ENCODE peak calls at places on chromosomes 3 and 15, in eight cellular contexts. N is epithelial cell of esophagus, O is lower lobe of right lung, B is AG09309, V is BJ, F is fibroblast of pulmonary artery, G is endodermal cell, M is SK-N-SH. K is an unnamed sample.

GRCh38 chr15:52735231-52736089 is 54.7 kb downstream of the ONECUT1 start:
- DNase-seq in N (peak), O (no peak), B (peak), V (no peak), F (peak), G (peak), M (peak), K (peak)

GRCh38 chr15:73873889-73874511 is 636 bp downstream of the TBC1D21 start:
- DNase-seq in N (peak), O (no peak), B (peak), V (no peak), F (peak), G (peak), M (peak), K (peak)

GRCh38 chr15:100241572-100242479 is 99.9 kb downstream of the ADAMTS17 start:
- DNase-seq in N (peak), O (no peak), B (no peak), V (no peak), F (peak), G (peak), M (no peak), K (no peak)

GRCh38 chr15:70297465-70298152 is 199.9 kb upstream of the TLE3 start:
- DNase-seq in N (no peak), O (no peak), B (no peak), V (no peak), F (no peak), G (no peak), M (no peak), K (no peak)

GRCh38 chr3:71583569-71584215 is at the start of gene FOXP1:
- DNase-seq in N (peak), O (peak), B (no peak), V (no peak), F (peak), G (peak), M (peak), K (no peak)

GRCh38 chr15:34804776-34805175 is 9.4 kb upstream of the ACTC1 start:
- DNase-seq in N (no peak), O (no peak), B (no peak), V (no peak), F (no peak), G (no peak), M (no peak), K (no peak)

GRCh38 chr3:108292905-108293328 is 3.4 kb upstream of the HHLA2 start:
- DNase-seq in N (no peak), O (no peak), B (no peak), V (no peak), F (no peak), G (no peak), M (no peak), K (no peak)

GRCh38 chr3:39180546-39181346 is 11.6 kb downstream of the XIRP1 start:
- DNase-seq in N (peak), O (peak), B (no peak), V (peak), F (peak), G (peak), M (peak), K (no peak)

GRCh38 chr3:32109256-32109655 is 2.8 kb downstream of the GPD1L start:
- DNase-seq in N (no peak), O (peak), B (peak), V (no peak), F (peak), G (peak), M (peak), K (no peak)

GRCh38 chr3:149061776-149062175 is 24.6 kb downstream of the HLTF start:
- DNase-seq in N (no peak), O (no peak), B (no peak), V (no peak), F (peak), G (no peak), M (no peak), K (no peak)

GRCh38 chr3:186220365-186220764 is 111.5 kb upstream of the ETV5 start:
- DNase-seq in N (peak), O (no peak), B (no peak), V (no peak), F (no peak), G (no peak), M (no peak), K (no peak)

GRCh38 chr15:65787260-65787659 is 4.8 kb downstream of the DENND4A start:
- DNase-seq in N (no peak), O (no peak), B (no peak), V (no peak), F (no peak), G (no peak), M (no peak), K (no peak)

GRCh38 chr15:68383161-68384074 is 48.5 kb downstream of the ITGA11 start:
- DNase-seq in N (peak), O (no peak), B (no peak), V (no peak), F (peak), G (peak), M (peak), K (no peak)

GRCh38 chr15:34335176-34335575 is 2.4 kb downstream of the SLC12A6 start:
- DNase-seq in N (peak), O (no peak), B (no peak), V (no peak), F (peak), G (no peak), M (no peak), K (no peak)

GRCh38 chr15:63465104-63465503 is 39.3 kb upstream of the USP3 start:
- DNase-seq in N (peak), O (no peak), B (peak), V (no peak), F (peak), G (no peak), M (no peak), K (no peak)

GRCh38 chr3:112293368-112294321 is at the start of gene SLC9C1:
- DNase-seq in N (peak), O (no peak), B (peak), V (peak), F (peak), G (peak), M (peak), K (no peak)

GRCh38 chr15:59687831-59688230 is 1.3 kb downstream of the BNIP2 start:
- DNase-seq in N (peak), O (no peak), B (no peak), V (no peak), F (peak), G (no peak), M (peak), K (no peak)

GRCh38 chr3:129526121-129526900 is 2.1 kb upstream of the RHO start:
- DNase-seq in N (no peak), O (no peak), B (no peak), V (no peak), F (no peak), G (no peak), M (no peak), K (no peak)

GRCh38 chr15:96395687-96396086 is 65.2 kb downstream of the NR2F2 start:
- DNase-seq in N (no peak), O (no peak), B (no peak), V (no peak), F (no peak), G (no peak), M (no peak), K (no peak)

GRCh38 chr3:158407844-158408517 is 163.0 kb upstream of the MLF1 start:
- DNase-seq in N (no peak), O (no peak), B (no peak), V (no peak), F (no peak), G (no peak), M (no peak), K (no peak)

GRCh38 chr3:149382091-149382467 is 4.6 kb upstream of the TM4SF1 start:
- DNase-seq in N (peak), O (no peak), B (peak), V (no peak), F (peak), G (no peak), M (no peak), K (no peak)

GRCh38 chr3:10506696-10507095 is 1.3 kb upstream of the ATP2B2 start:
- DNase-seq in N (no peak), O (no peak), B (no peak), V (no peak), F (no peak), G (no peak), M (no peak), K (no peak)

GRCh38 chr15:62745621-62746180 is 296.8 kb upstream of the TPM1 start:
- DNase-seq in N (no peak), O (no peak), B (no peak), V (no peak), F (no peak), G (no peak), M (no peak), K (no peak)

GRCh38 chr3:69370156-69370944 is 15.5 kb downstream of the FRMD4B start:
- DNase-seq in N (peak), O (peak), B (no peak), V (no peak), F (no peak), G (no peak), M (no peak), K (no peak)
- H3K4me3 ChIP-seq in N (peak), O (peak), B (peak), V (no peak), F (no peak), G (no peak), M (no peak), K (no peak)

DNA sequence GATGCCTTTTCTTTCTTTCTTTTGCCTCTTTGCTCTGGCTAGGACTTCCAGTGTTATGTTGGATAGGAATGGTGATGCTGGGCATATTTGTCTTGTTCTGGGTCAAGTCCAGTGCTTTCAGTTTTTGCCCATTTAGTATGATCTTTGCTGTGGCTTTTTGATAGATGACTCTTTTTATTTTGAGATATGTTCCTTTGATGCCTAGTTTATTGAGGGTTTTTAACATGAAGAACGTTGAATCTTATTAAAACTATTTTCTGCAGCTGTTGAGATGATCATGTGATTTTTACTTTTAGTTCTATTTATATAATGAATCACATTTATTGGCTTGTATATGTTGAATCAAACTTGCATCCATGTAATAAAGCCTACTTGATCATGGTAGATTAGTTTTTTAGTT is 363.8 kb upstream of the RASGRP1 start:
- DNase-seq in N (no peak), O (no peak), B (no peak), V (no peak), F (no peak), G (no peak), M (no peak), K (no peak)
- TF ChIP-seq CTCF in N (no peak), O (no peak), B (no peak), V (no peak), F (no peak), G (no peak), M (no peak), K (no peak)

GRCh38 chr15:83107841-83108181 is 366 bp downstream of the TM6SF1 start:
- DNase-seq in N (no peak), O (peak), B (no peak), V (no peak), F (no peak), G (no peak), M (no peak), K (no peak)
- H3K4me3 ChIP-seq in N (peak), O (peak), B (peak), V (peak), F (peak), G (peak), M (peak), K (peak)

GRCh38 chr3:117128133-117128532 is 418.6 kb downstream of the TUSC7 start:
- DNase-seq in N (no peak), O (no peak), B (no peak), V (no peak), F (no peak), G (no peak), M (peak), K (no peak)

GRCh38 chr3:117126460-117126859 is 416.9 kb downstream of the TUSC7 start:
- DNase-seq in N (no peak), O (no peak), B (no peak), V (no peak), F (no peak), G (no peak), M (no peak), K (no peak)

GRCh38 chr3:117130222-117130621 is 420.6 kb downstream of the TUSC7 start:
- DNase-seq in N (no peak), O (no peak), B (no peak), V (no peak), F (no peak), G (no peak), M (no peak), K (no peak)

GRCh38 chr3:117128876-117129275 is 419.3 kb downstream of the TUSC7 start:
- DNase-seq in N (no peak), O (no peak), B (no peak), V (no peak), F (no peak), G (no peak), M (no peak), K (no peak)

GRCh38 chr3:117127147-117127546 is 417.6 kb downstream of the TUSC7 start:
- DNase-seq in N (no peak), O (no peak), B (no peak), V (no peak), F (no peak), G (no peak), M (no peak), K (no peak)
- TF ChIP-seq CTCF in N (no peak), O (no peak), B (no peak), V (no peak), F (no peak), G (peak), M (no peak), K (no peak)

GRCh38 chr3:50609743-50610085 is 1.9 kb downstream of the CISH start:
- DNase-seq in N (no peak), O (no peak), B (no peak), V (no peak), F (no peak), G (no peak), M (no peak), K (no peak)
- H3K4me3 ChIP-seq in N (no peak), O (peak), B (no peak), V (no peak), F (no peak), G (no peak), M (no peak), K (no peak)

GRCh38 chr3:196178993-196179379 is 32.2 kb downstream of the ZDHHC19 start:
- DNase-seq in N (no peak), O (no peak), B (no peak), V (no peak), F (no peak), G (no peak), M (no peak), K (no peak)

GRCh38 chr3:196180346-196180745 is 30.9 kb downstream of the ZDHHC19 start:
- DNase-seq in N (no peak), O (peak), B (no peak), V (no peak), F (no peak), G (no peak), M (no peak), K (no peak)

GRCh38 chr3:196181127-196181546 is 30.1 kb downstream of the ZDHHC19 start:
- DNase-seq in N (no peak), O (no peak), B (no peak), V (no peak), F (no peak), G (no peak), M (peak), K (no peak)

GRCh38 chr3:196177967-196178366 is 33.2 kb downstream of the ZDHHC19 start:
- DNase-seq in N (no peak), O (no peak), B (no peak), V (no peak), F (no peak), G (no peak), M (peak), K (no peak)

GRCh38 chr3:196179380-196180308 is 31.6 kb downstream of the ZDHHC19 start:
- DNase-seq in N (peak), O (no peak), B (peak), V (no peak), F (peak), G (peak), M (peak), K (no peak)
- TF ChIP-seq CTCF in N (no peak), O (no peak), B (no peak), V (no peak), F (no peak), G (peak), M (no peak), K (no peak)

DNA sequence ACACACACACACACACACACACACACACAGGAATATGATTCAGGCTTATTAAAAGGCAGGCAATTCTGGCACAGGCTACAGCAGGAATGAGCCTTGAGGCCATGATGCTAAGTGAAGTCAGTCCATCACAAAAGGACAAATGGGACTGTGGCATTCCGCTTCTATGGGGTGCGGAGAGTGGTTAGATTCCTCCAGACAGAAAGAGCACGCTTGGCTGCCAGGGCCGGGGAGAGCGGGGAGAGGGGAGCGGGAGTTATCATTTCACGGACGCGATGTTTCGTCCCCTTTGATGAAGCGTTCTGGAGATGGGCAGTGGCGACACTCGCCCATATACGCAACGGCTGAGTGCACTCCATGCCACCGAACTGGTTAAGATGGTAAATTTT is 58.5 kb upstream of the FAM174B start:
- DNase-seq in N (peak), O (no peak), B (peak), V (no peak), F (peak), G (peak), M (peak), K (no peak)
- H3K4me3 ChIP-seq in N (peak), O (peak), B (peak), V (peak), F (peak), G (peak), M (peak), K (peak)

GRCh38 chr3:170622369-170623159 is 36.7 kb upstream of the SLC7A14 start:
- DNase-seq in N (peak), O (no peak), B (peak), V (peak), F (peak), G (no peak), M (peak), K (peak)
- TF ChIP-seq CTCF in N (no peak), O (no peak), B (no peak), V (no peak), F (no peak), G (no peak), M (peak), K (no peak)

DNA sequence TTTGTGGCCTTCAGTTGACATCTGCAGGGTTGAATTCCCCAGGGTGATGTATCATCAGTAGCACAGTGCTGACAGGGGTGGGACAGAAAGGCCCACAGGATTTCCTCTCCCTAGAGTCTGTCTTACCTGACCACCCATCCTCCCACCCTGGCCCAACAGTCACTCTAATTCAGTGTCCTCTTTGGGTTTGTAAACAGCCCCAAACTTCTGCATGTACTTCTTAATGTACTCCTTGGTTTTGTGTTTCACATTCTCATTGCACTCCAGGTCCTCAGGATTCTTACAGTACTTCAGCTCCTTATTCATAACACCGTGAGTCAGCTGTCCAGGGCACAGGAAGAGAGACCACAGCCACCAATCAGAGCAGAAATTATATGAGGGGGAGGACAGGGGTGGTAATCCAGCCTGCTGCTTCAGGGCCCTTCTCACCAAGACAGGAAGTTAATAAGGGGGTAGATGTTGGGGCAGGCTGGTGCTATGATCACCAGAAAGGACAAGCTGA is 37.5 kb downstream of the NBEAL2 start:
- DNase-seq in N (peak), O (no peak), B (peak), V (peak), F (peak), G (no peak), M (no peak), K (peak)
- H3K4me3 ChIP-seq in N (no peak), O (no peak), B (no peak), V (no peak), F (no peak), G (no peak), M (no peak), K (no peak)